ENCODE peak calls at places on chromosomes 4 and X, in eight cellular contexts. Z, L, R, V, G, K, Q and Y are unnamed samples.

GRCh38 chrX:15245896-15246295 is 24.0 kb downstream of the ASB9 start:
- DNase-seq in Z (no peak), L (no peak), R (no peak), V (no peak), G (no peak), K (no peak), Q (no peak), Y (no peak)

GRCh38 chr4:166846939-166847338 is 387.4 kb downstream of the SPOCK3 start:
- DNase-seq in Z (no peak), L (no peak), R (no peak), V (no peak), G (no peak), K (no peak), Q (no peak), Y (no peak)

GRCh38 chrX:151793886-151794285 is 59.3 kb downstream of the CNGA2 start:
- DNase-seq in Z (no peak), L (no peak), R (no peak), V (no peak), G (no peak), K (no peak), Q (no peak), Y (no peak)

GRCh38 chr4:89109841-89110540 is 1.3 kb upstream of the TIGD2 start:
- DNase-seq in Z (no peak), L (no peak), R (no peak), V (no peak), G (no peak), K (no peak), Q (no peak), Y (peak)

GRCh38 chr4:153222162-153222789 is 18.0 kb downstream of the TRIM2 start:
- DNase-seq in Z (peak), L (no peak), R (peak), V (peak), G (peak), K (no peak), Q (peak), Y (peak)

GRCh38 chr4:155590751-155591150 is 75.9 kb upstream of the GUCY1A1 start:
- DNase-seq in Z (no peak), L (no peak), R (no peak), V (no peak), G (no peak), K (no peak), Q (no peak), Y (no peak)

GRCh38 chr4:98630804-98631454 is 27.5 kb downstream of the TSPAN5 start:
- DNase-seq in Z (no peak), L (no peak), R (no peak), V (no peak), G (no peak), K (no peak), Q (peak), Y (no peak)

GRCh38 chr4:30904593-30904992 is 184.4 kb downstream of the PCDH7 start:
- DNase-seq in Z (no peak), L (no peak), R (no peak), V (no peak), G (no peak), K (no peak), Q (no peak), Y (no peak)

GRCh38 chr4:10096201-10096975 is 20.2 kb downstream of the WDR1 start:
- DNase-seq in Z (peak), L (peak), R (peak), V (peak), G (peak), K (peak), Q (peak), Y (peak)

GRCh38 chr4:124846306-124846705 is 133.8 kb upstream of the ANKRD50 start:
- DNase-seq in Z (no peak), L (no peak), R (no peak), V (no peak), G (no peak), K (no peak), Q (no peak), Y (no peak)

GRCh38 chr4:145565328-145565727 is 53.9 kb upstream of the MMAA start:
- DNase-seq in Z (no peak), L (no peak), R (no peak), V (no peak), G (no peak), K (no peak), Q (no peak), Y (no peak)

GRCh38 chr4:5976921-5977320 is 41.3 kb downstream of the C4orf50 start:
- DNase-seq in Z (no peak), L (no peak), R (no peak), V (no peak), G (peak), K (no peak), Q (no peak), Y (no peak)

GRCh38 chrX:104539081-104539480 is 26.9 kb upstream of the IL1RAPL2 start:
- DNase-seq in Z (no peak), L (no peak), R (no peak), V (no peak), G (no peak), K (no peak), Q (no peak), Y (no peak)

GRCh38 chr4:14888790-14889189 is 113.5 kb upstream of the CPEB2 start:
- DNase-seq in Z (no peak), L (no peak), R (no peak), V (no peak), G (no peak), K (no peak), Q (no peak), Y (no peak)

GRCh38 chr4:25813705-25814104 is 49.1 kb downstream of the SEL1L3 start:
- DNase-seq in Z (no peak), L (no peak), R (no peak), V (no peak), G (no peak), K (no peak), Q (no peak), Y (no peak)

GRCh38 chr4:107600993-107601392 is 119.0 kb downstream of the PAPSS1 start:
- DNase-seq in Z (no peak), L (no peak), R (no peak), V (no peak), G (no peak), K (no peak), Q (no peak), Y (no peak)

GRCh38 chr4:115361781-115362180 is 248.4 kb upstream of the NDST4 start:
- DNase-seq in Z (no peak), L (no peak), R (no peak), V (no peak), G (no peak), K (no peak), Q (no peak), Y (no peak)

GRCh38 chr4:2662598-2662997 is 93.5 kb downstream of the TNIP2 start:
- DNase-seq in Z (no peak), L (no peak), R (no peak), V (no peak), G (no peak), K (no peak), Q (no peak), Y (no peak)

GRCh38 chr4:107721436-107722090 is 1.5 kb upstream of the PAPSS1 start:
- DNase-seq in Z (peak), L (peak), R (peak), V (no peak), G (no peak), K (peak), Q (no peak), Y (no peak)

GRCh38 chrX:106170318-106170717 is 2.2 kb downstream of the PWWP3B start:
- DNase-seq in Z (no peak), L (no peak), R (no peak), V (no peak), G (no peak), K (no peak), Q (peak), Y (peak)

GRCh38 chr4:142547974-142548373 is 298.1 kb downstream of the INPP4B start:
- DNase-seq in Z (no peak), L (no peak), R (no peak), V (no peak), G (no peak), K (no peak), Q (peak), Y (peak)

GRCh38 chr4:1610791-1611500 is 73.2 kb downstream of the FAM53A start:
- DNase-seq in Z (no peak), L (no peak), R (no peak), V (no peak), G (no peak), K (peak), Q (no peak), Y (no peak)

GRCh38 chr4:47824844-47825243 is 13.0 kb downstream of the CORIN start:
- DNase-seq in Z (no peak), L (no peak), R (no peak), V (no peak), G (no peak), K (no peak), Q (no peak), Y (no peak)

GRCh38 chr4:80967346-80967745 is 63.2 kb upstream of the BMP3 start:
- DNase-seq in Z (no peak), L (no peak), R (no peak), V (no peak), G (no peak), K (no peak), Q (no peak), Y (no peak)

GRCh38 chr4:61992351-61992750 is 792.2 kb downstream of the ADGRL3 start:
- DNase-seq in Z (no peak), L (no peak), R (no peak), V (no peak), G (no peak), K (no peak), Q (no peak), Y (no peak)

GRCh38 chr4:163350672-163351071 is 7.0 kb downstream of the NPY5R start:
- DNase-seq in Z (no peak), L (no peak), R (no peak), V (no peak), G (no peak), K (no peak), Q (no peak), Y (no peak)

GRCh38 chr4:105666693-105667092 is 41.8 kb downstream of the INTS12 start:
- DNase-seq in Z (no peak), L (no peak), R (no peak), V (no peak), G (no peak), K (no peak), Q (peak), Y (peak)

GRCh38 chr4:10212400-10212799 is 95.8 kb upstream of the WDR1 start:
- DNase-seq in Z (no peak), L (no peak), R (no peak), V (no peak), G (no peak), K (no peak), Q (no peak), Y (no peak)

GRCh38 chr4:84920591-84920990 is 45.9 kb downstream of the WDFY3 start:
- DNase-seq in Z (no peak), L (no peak), R (no peak), V (no peak), G (no peak), K (no peak), Q (no peak), Y (no peak)

GRCh38 chrX:3461824-3462508 is 115.5 kb upstream of the MXRA5 start:
- DNase-seq in Z (no peak), L (no peak), R (no peak), V (no peak), G (no peak), K (no peak), Q (peak), Y (no peak)

GRCh38 chr4:147780137-147780777 is 48.4 kb downstream of the ARHGAP10 start:
- DNase-seq in Z (no peak), L (peak), R (no peak), V (no peak), G (no peak), K (no peak), Q (no peak), Y (no peak)

GRCh38 chr4:13953083-13953482 is 325.6 kb upstream of the BOD1L1 start:
- DNase-seq in Z (no peak), L (no peak), R (no peak), V (no peak), G (no peak), K (no peak), Q (no peak), Y (no peak)

GRCh38 chr4:168865854-168866253 is 144.2 kb downstream of the CBR4 start:
- DNase-seq in Z (no peak), L (no peak), R (no peak), V (no peak), G (no peak), K (no peak), Q (no peak), Y (no peak)

GRCh38 chrX:9498236-9498635 is 33.4 kb downstream of the TBL1X start:
- DNase-seq in Z (no peak), L (no peak), R (no peak), V (no peak), G (no peak), K (no peak), Q (no peak), Y (no peak)

GRCh38 chrX:12978205-12979010 is 3.5 kb downstream of the TMSB4X start:
- DNase-seq in Z (peak), L (peak), R (peak), V (no peak), G (no peak), K (peak), Q (peak), Y (peak)